ENCODE peak calls at places on chromosomes 13 and 19, in four cellular contexts. C, H, E and Q are unnamed samples. For H3K9me3, the result is how much of the 10 kb centered on the place peaks cover.

GRCh38 chr13:23715092-23715761 is 145.0 kb downstream of the TNFRSF19 start:
- DNase-seq in C (no peak), E (no peak), H (no peak), Q (no peak)

GRCh38 chr19:1698636-1699035 is 46.2 kb upstream of the TCF3 start:
- DNase-seq in E (no peak), H (no peak), C (no peak), Q (no peak)

GRCh38 chr19:584240-585001 is 5.3 kb upstream of the HCN2 start:
- DNase-seq in H (peak), E (no peak), C (no peak), Q (peak)

GRCh38 chr13:27401210-27401609 is 23.2 kb upstream of the GTF3A start:
- DNase-seq in C (no peak), E (no peak), H (no peak), Q (no peak)

GRCh38 chr19:7988307-7988706 is 17.1 kb downstream of the ELAVL1 start:
- DNase-seq in H (no peak), C (no peak), E (no peak), Q (no peak)

GRCh38 chr13:44373601-44374347 is at the start of gene SERP2:
- DNase-seq in H (peak), C (peak), E (no peak), Q (peak)

GRCh38 chr13:102873653-102874052 is 27.8 kb downstream of the ERCC5 start:
- DNase-seq in H (no peak), E (no peak), C (no peak), Q (no peak)

GRCh38 chr13:86870388-86870966 is 800.7 kb upstream of the SLITRK5 start:
- DNase-seq in H (no peak), E (no peak), C (no peak), Q (no peak)

GRCh38 chr19:39413269-39413902 is 917 bp downstream of the PLEKHG2 start:
- DNase-seq in C (peak), H (peak), E (no peak), Q (peak)

GRCh38 chr19:41541990-41542584 is 33.9 kb upstream of the CEACAM21 start:
- DNase-seq in C (no peak), E (peak), H (no peak), Q (peak)

GRCh38 chr13:87954116-87954515 is 282.9 kb downstream of the SLITRK5 start:
- DNase-seq in E (no peak), H (no peak), C (no peak), Q (no peak)

GRCh38 chr13:99258210-99258860 is at the start of gene GPR18:
- DNase-seq in C (no peak), E (no peak), H (no peak), Q (no peak)

GRCh38 chr19:35885909-35886308 is 14.4 kb downstream of the NFKBID start:
- DNase-seq in C (no peak), H (no peak), E (no peak), Q (no peak)

GRCh38 chr13:94656766-94657165 is 55.1 kb downstream of the GPR180 start:
- DNase-seq in E (no peak), C (no peak), H (no peak), Q (no peak)

GRCh38 chr13:80131204-80131603 is 209.7 kb downstream of the SPRY2 start:
- DNase-seq in E (peak), C (peak), H (peak), Q (peak)

GRCh38 chr13:54640719-54641118 is 1612.1 kb downstream of the OLFM4 start:
- DNase-seq in C (no peak), H (no peak), E (no peak), Q (no peak)

GRCh38 chr19:19711934-19712828 is 20.7 kb downstream of the ZNF14 start:
- DNase-seq in E (no peak), C (no peak), H (no peak), Q (no peak)
- H3K9me3 ChIP-seq in E (under half), C (under half), H (half or more), Q (half or more)

GRCh38 chr13:110244096-110244830 is 62.7 kb downstream of the COL4A1 start:
- DNase-seq in C (no peak), H (no peak), E (no peak), Q (peak)
- H3K27ac ChIP-seq in C (no peak), H (no peak), E (peak), Q (peak)

GRCh38 chr13:85254641-85255040 is 544.6 kb downstream of the SLITRK6 start:
- DNase-seq in E (no peak), H (no peak), C (no peak), Q (no peak)
- H3K9me3 ChIP-seq in E (under half), H (under half), C (under half), Q (under half)

GRCh38 chr13:111186305-111186930 is 71.3 kb downstream of the ARHGEF7 start:
- DNase-seq in H (no peak), C (no peak), E (no peak), Q (no peak)
- H3K27ac ChIP-seq in H (peak), C (no peak), E (no peak), Q (peak)

GRCh38 chr19:28257396-28257795 is 955.6 kb downstream of the UQCRFS1 start:
- DNase-seq in H (no peak), E (no peak), C (no peak), Q (no peak)
- H3K9me3 ChIP-seq in H (under half), E (under half), C (under half), Q (under half)

GRCh38 chr19:3671680-3672574 is 28.3 kb downstream of the PIP5K1C start:
- DNase-seq in C (no peak), H (no peak), E (no peak), Q (no peak)
- H3K27ac ChIP-seq in C (no peak), H (peak), E (peak), Q (peak)

GRCh38 chr19:23241433-23241832 is 8.8 kb downstream of the ZNF724 start:
- DNase-seq in C (no peak), E (no peak), H (no peak), Q (no peak)
- H3K9me3 ChIP-seq in C (under half), E (under half), H (under half), Q (under half)

GRCh38 chr19:47891622-47891922 is 5.5 kb upstream of the SULT2A1 start:
- DNase-seq in C (no peak), H (no peak), E (no peak), Q (no peak)

GRCh38 chr19:47896019-47896418 is 9.9 kb upstream of the SULT2A1 start:
- DNase-seq in H (no peak), E (no peak), C (no peak), Q (no peak)

GRCh38 chr19:47891923-47892666 is 6.0 kb upstream of the SULT2A1 start:
- DNase-seq in H (no peak), C (no peak), E (no peak), Q (no peak)

GRCh38 chr19:47897857-47898256 is 11.7 kb upstream of the SULT2A1 start:
- DNase-seq in C (no peak), E (no peak), H (no peak), Q (no peak)

DNA sequence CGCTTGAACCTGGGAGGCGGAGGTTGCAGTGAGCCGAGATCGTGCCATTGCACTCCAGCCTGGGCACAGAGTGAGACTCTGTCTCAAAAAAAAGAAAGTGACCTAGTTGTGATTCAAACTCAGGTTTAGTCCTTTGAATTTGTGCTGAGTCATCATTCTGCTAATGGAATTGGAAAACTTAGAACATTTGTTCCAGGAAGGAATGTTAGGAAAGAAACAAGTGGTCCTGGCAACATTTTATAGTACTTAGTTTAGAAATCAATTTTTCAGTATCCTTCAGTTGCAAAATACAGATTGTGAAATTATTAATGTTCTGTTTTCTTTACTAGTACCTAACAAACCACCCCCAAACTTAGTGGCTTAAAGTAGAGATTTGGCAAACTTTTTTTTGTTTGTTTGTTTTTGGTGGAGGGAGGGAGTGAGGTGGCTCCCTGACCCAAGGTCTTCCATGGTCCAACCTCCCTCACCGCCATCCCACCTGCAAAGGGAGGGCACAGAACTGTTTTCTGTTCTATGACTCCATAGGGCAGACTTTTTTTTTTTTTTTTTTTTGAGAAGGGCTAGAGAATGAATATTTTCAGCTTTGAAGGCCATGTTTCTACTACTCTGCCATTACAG is 9.2 kb upstream of the SULT2A1 start:
- DNase-seq in C (no peak), H (no peak), E (no peak), Q (no peak)
- H3K27ac ChIP-seq in C (no peak), H (no peak), E (no peak), Q (no peak)

GRCh38 chr19:23528376-23528775 is 133.1 kb upstream of the ZNF91 start:
- DNase-seq in H (no peak), E (no peak), C (no peak), Q (no peak)
- H3K9me3 ChIP-seq in H (under half), E (under half), C (under half), Q (under half)